ENCODE peak calls at places on chromosomes 5 and 9, in ten cellular contexts. One of them, this sample, is unnamed.

GRCh38 chr9:2583308-2584013 is 38.1 kb upstream of the VLDLR start:
- DNase-seq in neural progenitor cell: no peak
- DNase-seq in fibroblast of mammary gland: no peak
- DNase-seq in lower leg skin: no peak
- DNase-seq in right lobe of liver: no peak
- DNase-seq in HFF-Myc: no peak
- DNase-seq in LNCaP clone FGC: no peak
- DNase-seq in cardiac muscle cell: no peak
- DNase-seq in cardiac fibroblast: no peak
- DNase-seq in AG10803: no peak
- DNase-seq in this sample: no peak

GRCh38 chr9:97809666-97810344 is 43.2 kb upstream of the FOXE1 start:
- DNase-seq in fibroblast of mammary gland: no peak
- DNase-seq in LNCaP clone FGC: no peak
- DNase-seq in HFF-Myc: no peak
- DNase-seq in cardiac fibroblast: no peak
- DNase-seq in cardiac muscle cell: no peak
- DNase-seq in right lobe of liver: no peak
- DNase-seq in lower leg skin: no peak
- DNase-seq in neural progenitor cell: peak
- DNase-seq in AG10803: no peak
- DNase-seq in this sample: no peak

GRCh38 chr5:77294212-77294611 is 83.7 kb downstream of the PDE8B start:
- DNase-seq in cardiac muscle cell: no peak
- DNase-seq in right lobe of liver: no peak
- DNase-seq in LNCaP clone FGC: no peak
- DNase-seq in HFF-Myc: no peak
- DNase-seq in fibroblast of mammary gland: no peak
- DNase-seq in neural progenitor cell: no peak
- DNase-seq in AG10803: no peak
- DNase-seq in lower leg skin: no peak
- DNase-seq in cardiac fibroblast: no peak
- DNase-seq in this sample: no peak

GRCh38 chr5:111494350-111494999 is 17.9 kb downstream of the STARD4 start:
- DNase-seq in cardiac fibroblast: no peak
- DNase-seq in right lobe of liver: no peak
- DNase-seq in lower leg skin: no peak
- DNase-seq in cardiac muscle cell: no peak
- DNase-seq in HFF-Myc: peak
- DNase-seq in neural progenitor cell: no peak
- DNase-seq in AG10803: no peak
- DNase-seq in fibroblast of mammary gland: peak
- DNase-seq in LNCaP clone FGC: no peak
- DNase-seq in this sample: no peak

GRCh38 chr5:147384346-147385193 is 125.3 kb downstream of the DPYSL3 start:
- DNase-seq in cardiac muscle cell: no peak
- DNase-seq in HFF-Myc: no peak
- DNase-seq in cardiac fibroblast: no peak
- DNase-seq in fibroblast of mammary gland: no peak
- DNase-seq in AG10803: no peak
- DNase-seq in lower leg skin: no peak
- DNase-seq in LNCaP clone FGC: no peak
- DNase-seq in right lobe of liver: no peak
- DNase-seq in neural progenitor cell: peak
- DNase-seq in this sample: no peak

GRCh38 chr9:130835441-130836298 is 616 bp downstream of the ABL1 start:
- DNase-seq in lower leg skin: no peak
- DNase-seq in LNCaP clone FGC: no peak
- DNase-seq in fibroblast of mammary gland: peak
- DNase-seq in HFF-Myc: no peak
- DNase-seq in neural progenitor cell: peak
- DNase-seq in AG10803: peak
- DNase-seq in cardiac muscle cell: peak
- DNase-seq in cardiac fibroblast: peak
- DNase-seq in right lobe of liver: peak
- DNase-seq in this sample: peak

GRCh38 chr5:62284946-62285891 is 20.8 kb upstream of the KIF2A start:
- DNase-seq in neural progenitor cell: no peak
- DNase-seq in HFF-Myc: no peak
- DNase-seq in lower leg skin: no peak
- DNase-seq in right lobe of liver: no peak
- DNase-seq in AG10803: no peak
- DNase-seq in LNCaP clone FGC: no peak
- DNase-seq in fibroblast of mammary gland: no peak
- DNase-seq in cardiac fibroblast: no peak
- DNase-seq in cardiac muscle cell: no peak
- DNase-seq in this sample: no peak

GRCh38 chr5:102481044-102481715 is 17.6 kb downstream of the SLCO6A1 start:
- DNase-seq in right lobe of liver: no peak
- DNase-seq in cardiac muscle cell: peak
- DNase-seq in LNCaP clone FGC: no peak
- DNase-seq in AG10803: no peak
- DNase-seq in cardiac fibroblast: peak
- DNase-seq in lower leg skin: no peak
- DNase-seq in HFF-Myc: no peak
- DNase-seq in fibroblast of mammary gland: peak
- DNase-seq in neural progenitor cell: no peak
- DNase-seq in this sample: peak

GRCh38 chr9:72315510-72316287 is 49.3 kb downstream of the ZFAND5 start:
- DNase-seq in cardiac muscle cell: no peak
- DNase-seq in LNCaP clone FGC: peak
- DNase-seq in HFF-Myc: peak
- DNase-seq in lower leg skin: no peak
- DNase-seq in cardiac fibroblast: peak
- DNase-seq in neural progenitor cell: peak
- DNase-seq in right lobe of liver: no peak
- DNase-seq in AG10803: peak
- DNase-seq in fibroblast of mammary gland: peak
- DNase-seq in this sample: peak

GRCh38 chr9:9998491-9999287 is 614.1 kb downstream of the PTPRD start:
- DNase-seq in AG10803: no peak
- DNase-seq in neural progenitor cell: peak
- DNase-seq in lower leg skin: no peak
- DNase-seq in right lobe of liver: no peak
- DNase-seq in fibroblast of mammary gland: peak
- DNase-seq in cardiac fibroblast: no peak
- DNase-seq in HFF-Myc: no peak
- DNase-seq in cardiac muscle cell: peak
- DNase-seq in LNCaP clone FGC: no peak
- DNase-seq in this sample: no peak
- TF ChIP-seq CTCF in AG10803: no peak
- TF ChIP-seq CTCF in neural progenitor cell: peak
- TF ChIP-seq CTCF in lower leg skin: no peak
- TF ChIP-seq CTCF in right lobe of liver: peak
- TF ChIP-seq CTCF in fibroblast of mammary gland: peak
- TF ChIP-seq CTCF in cardiac fibroblast: peak
- TF ChIP-seq CTCF in HFF-Myc: no peak
- TF ChIP-seq CTCF in cardiac muscle cell: no peak
- TF ChIP-seq CTCF in LNCaP clone FGC: peak
- TF ChIP-seq CTCF in this sample: no peak

DNA sequence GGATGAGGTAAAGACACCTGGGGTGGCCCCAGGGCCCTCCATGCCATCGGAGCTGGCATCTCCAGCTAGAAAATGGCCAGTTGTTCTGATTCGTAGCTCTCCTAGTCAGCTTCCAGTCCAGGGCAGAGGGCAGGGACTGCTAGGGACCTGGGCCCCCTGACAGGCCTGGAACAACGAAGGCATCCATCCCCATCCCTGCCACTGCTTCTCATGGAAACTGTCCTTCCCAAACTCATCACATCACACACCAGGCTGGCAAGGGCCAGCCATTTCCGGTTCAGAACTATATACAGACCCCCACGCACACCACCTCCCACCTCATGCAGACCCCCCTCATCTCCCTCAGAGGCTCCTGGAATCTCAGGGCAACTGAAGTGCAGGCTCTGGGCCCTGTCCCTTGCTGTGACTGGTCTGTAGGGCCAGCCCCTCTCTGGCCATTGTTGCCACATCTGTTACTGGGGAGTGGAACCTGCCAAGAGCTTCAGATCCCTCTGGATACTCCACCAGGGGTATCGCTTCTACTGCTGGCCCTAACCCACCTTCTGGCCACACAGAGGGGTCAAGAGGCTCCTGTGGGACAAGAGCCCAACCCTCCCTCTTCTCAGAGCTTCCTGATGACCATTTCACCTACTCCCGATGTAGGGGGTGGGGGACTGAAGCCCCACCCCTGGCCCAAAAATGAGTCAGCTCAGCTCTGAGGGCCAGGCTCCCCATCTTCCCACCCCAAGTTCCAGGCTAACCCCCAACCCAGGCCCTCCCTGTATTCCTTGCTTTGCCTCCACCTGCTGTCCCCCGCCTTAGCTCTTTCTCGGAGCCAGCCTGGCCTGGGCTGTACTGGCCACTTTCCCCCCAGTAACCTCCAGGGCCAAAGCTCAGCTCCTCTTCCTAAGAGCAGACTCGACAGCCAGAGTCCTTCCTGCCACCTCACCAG is 1.2 kb upstream of the MZB1 start:
- DNase-seq in lower leg skin: no peak
- DNase-seq in neural progenitor cell: no peak
- DNase-seq in AG10803: no peak
- DNase-seq in right lobe of liver: no peak
- DNase-seq in cardiac muscle cell: no peak
- DNase-seq in cardiac fibroblast: no peak
- DNase-seq in fibroblast of mammary gland: no peak
- DNase-seq in LNCaP clone FGC: no peak
- DNase-seq in HFF-Myc: no peak
- DNase-seq in this sample: no peak
- H3K4me3 ChIP-seq in lower leg skin: no peak
- H3K4me3 ChIP-seq in neural progenitor cell: no peak
- H3K4me3 ChIP-seq in AG10803: no peak
- H3K4me3 ChIP-seq in right lobe of liver: no peak
- H3K4me3 ChIP-seq in cardiac muscle cell: no peak
- H3K4me3 ChIP-seq in cardiac fibroblast: no peak
- H3K4me3 ChIP-seq in fibroblast of mammary gland: no peak
- H3K4me3 ChIP-seq in LNCaP clone FGC: no peak
- H3K4me3 ChIP-seq in HFF-Myc: no peak
- H3K4me3 ChIP-seq in this sample: no peak

GRCh38 chr5:177403194-177403825 is 2.8 kb upstream of the PFN3 start:
- DNase-seq in neural progenitor cell: peak
- DNase-seq in lower leg skin: peak
- DNase-seq in cardiac fibroblast: no peak
- DNase-seq in AG10803: no peak
- DNase-seq in fibroblast of mammary gland: no peak
- DNase-seq in HFF-Myc: no peak
- DNase-seq in LNCaP clone FGC: no peak
- DNase-seq in right lobe of liver: no peak
- DNase-seq in cardiac muscle cell: peak
- DNase-seq in this sample: no peak

GRCh38 chr5:177403826-177404640 is 3.6 kb upstream of the PFN3 start:
- DNase-seq in HFF-Myc: no peak
- DNase-seq in right lobe of liver: peak
- DNase-seq in lower leg skin: peak
- DNase-seq in neural progenitor cell: peak
- DNase-seq in cardiac fibroblast: peak
- DNase-seq in AG10803: peak
- DNase-seq in LNCaP clone FGC: peak
- DNase-seq in fibroblast of mammary gland: peak
- DNase-seq in cardiac muscle cell: peak
- DNase-seq in this sample: peak

GRCh38 chr5:177405805-177406204 is 3.6 kb downstream of the F12 start:
- DNase-seq in fibroblast of mammary gland: no peak
- DNase-seq in cardiac muscle cell: no peak
- DNase-seq in AG10803: no peak
- DNase-seq in cardiac fibroblast: no peak
- DNase-seq in neural progenitor cell: no peak
- DNase-seq in LNCaP clone FGC: no peak
- DNase-seq in HFF-Myc: no peak
- DNase-seq in right lobe of liver: no peak
- DNase-seq in lower leg skin: no peak
- DNase-seq in this sample: no peak

GRCh38 chr5:177405312-177405711 is 4.1 kb downstream of the F12 start:
- DNase-seq in LNCaP clone FGC: no peak
- DNase-seq in cardiac fibroblast: no peak
- DNase-seq in fibroblast of mammary gland: no peak
- DNase-seq in cardiac muscle cell: no peak
- DNase-seq in neural progenitor cell: no peak
- DNase-seq in HFF-Myc: no peak
- DNase-seq in AG10803: no peak
- DNase-seq in lower leg skin: no peak
- DNase-seq in right lobe of liver: no peak
- DNase-seq in this sample: no peak

GRCh38 chr5:177404641-177405134 is 4.2 kb upstream of the PFN3 start:
- DNase-seq in AG10803: no peak
- DNase-seq in cardiac muscle cell: no peak
- DNase-seq in LNCaP clone FGC: no peak
- DNase-seq in fibroblast of mammary gland: no peak
- DNase-seq in neural progenitor cell: no peak
- DNase-seq in HFF-Myc: no peak
- DNase-seq in lower leg skin: no peak
- DNase-seq in cardiac fibroblast: no peak
- DNase-seq in right lobe of liver: no peak
- DNase-seq in this sample: no peak
- TF ChIP-seq CTCF in AG10803: no peak
- TF ChIP-seq CTCF in cardiac muscle cell: no peak
- TF ChIP-seq CTCF in LNCaP clone FGC: no peak
- TF ChIP-seq CTCF in fibroblast of mammary gland: no peak
- TF ChIP-seq CTCF in neural progenitor cell: no peak
- TF ChIP-seq CTCF in HFF-Myc: no peak
- TF ChIP-seq CTCF in lower leg skin: no peak
- TF ChIP-seq CTCF in cardiac fibroblast: no peak
- TF ChIP-seq CTCF in right lobe of liver: no peak
- TF ChIP-seq CTCF in this sample: no peak

GRCh38 chr9:127662617-127663016 is 44.2 kb upstream of the CFAP157 start:
- DNase-seq in neural progenitor cell: no peak
- DNase-seq in AG10803: no peak
- DNase-seq in cardiac fibroblast: no peak
- DNase-seq in lower leg skin: no peak
- DNase-seq in LNCaP clone FGC: no peak
- DNase-seq in HFF-Myc: no peak
- DNase-seq in cardiac muscle cell: no peak
- DNase-seq in fibroblast of mammary gland: no peak
- DNase-seq in right lobe of liver: no peak
- DNase-seq in this sample: no peak

GRCh38 chr9:127667906-127668305 is 38.9 kb upstream of the CFAP157 start:
- DNase-seq in HFF-Myc: no peak
- DNase-seq in neural progenitor cell: no peak
- DNase-seq in right lobe of liver: no peak
- DNase-seq in cardiac fibroblast: no peak
- DNase-seq in cardiac muscle cell: no peak
- DNase-seq in fibroblast of mammary gland: no peak
- DNase-seq in lower leg skin: no peak
- DNase-seq in LNCaP clone FGC: no peak
- DNase-seq in AG10803: no peak
- DNase-seq in this sample: no peak

GRCh38 chr9:127664324-127664677 is 42.5 kb upstream of the CFAP157 start:
- DNase-seq in LNCaP clone FGC: no peak
- DNase-seq in right lobe of liver: no peak
- DNase-seq in AG10803: no peak
- DNase-seq in HFF-Myc: no peak
- DNase-seq in fibroblast of mammary gland: no peak
- DNase-seq in cardiac fibroblast: no peak
- DNase-seq in neural progenitor cell: no peak
- DNase-seq in cardiac muscle cell: no peak
- DNase-seq in lower leg skin: no peak
- DNase-seq in this sample: no peak

GRCh38 chr9:127667127-127667844 is 39.5 kb upstream of the CFAP157 start:
- DNase-seq in cardiac muscle cell: no peak
- DNase-seq in neural progenitor cell: no peak
- DNase-seq in lower leg skin: no peak
- DNase-seq in LNCaP clone FGC: peak
- DNase-seq in right lobe of liver: no peak
- DNase-seq in fibroblast of mammary gland: no peak
- DNase-seq in cardiac fibroblast: no peak
- DNase-seq in HFF-Myc: no peak
- DNase-seq in AG10803: no peak
- DNase-seq in this sample: no peak

GRCh38 chr9:127664678-127665507 is 41.9 kb upstream of the CFAP157 start:
- DNase-seq in right lobe of liver: no peak
- DNase-seq in HFF-Myc: peak
- DNase-seq in fibroblast of mammary gland: peak
- DNase-seq in cardiac muscle cell: no peak
- DNase-seq in cardiac fibroblast: peak
- DNase-seq in LNCaP clone FGC: no peak
- DNase-seq in neural progenitor cell: peak
- DNase-seq in AG10803: peak
- DNase-seq in lower leg skin: no peak
- DNase-seq in this sample: no peak
- H3K4me3 ChIP-seq in right lobe of liver: no peak
- H3K4me3 ChIP-seq in HFF-Myc: no peak
- H3K4me3 ChIP-seq in fibroblast of mammary gland: no peak
- H3K4me3 ChIP-seq in cardiac muscle cell: no peak
- H3K4me3 ChIP-seq in cardiac fibroblast: no peak
- H3K4me3 ChIP-seq in LNCaP clone FGC: no peak
- H3K4me3 ChIP-seq in neural progenitor cell: no peak
- H3K4me3 ChIP-seq in AG10803: no peak
- H3K4me3 ChIP-seq in lower leg skin: no peak
- H3K4me3 ChIP-seq in this sample: no peak